ENCODE peak calls at places on chromosomes 3 and 15, in five cellular contexts. I is PC-3, T is HCT116, Q is H9, A is hepatocyte. F is an unnamed sample. For H3K9me3, the result is how much of the 10 kb centered on the place peaks cover.

GRCh38 chr15:78658823-78659222 is 17.8 kb upstream of the CHRNB4 start:
- DNase-seq in Q (no peak), T (no peak), A (no peak), I (no peak), F (no peak)

GRCh38 chr3:36212291-36212690 is 168.0 kb upstream of the STAC start:
- DNase-seq in A (peak), I (peak), Q (no peak), T (no peak), F (no peak)

GRCh38 chr3:12471228-12471627 is 13.1 kb upstream of the TSEN2 start:
- DNase-seq in T (peak), I (peak), Q (no peak), A (peak), F (peak)

GRCh38 chr3:15221574-15222217 is 15.7 kb downstream of the CAPN7 start:
- DNase-seq in T (no peak), I (no peak), Q (no peak), A (no peak), F (no peak)

GRCh38 chr3:51916418-51916817 is 13.3 kb upstream of the IQCF1 start:
- DNase-seq in A (no peak), I (no peak), T (no peak), Q (no peak), F (no peak)

GRCh38 chr3:168671091-168671490 is 575.4 kb upstream of the GOLIM4 start:
- DNase-seq in Q (no peak), I (peak), T (no peak), A (no peak), F (peak)

GRCh38 chr3:186477876-186478275 is 66.3 kb downstream of the CRYGS start:
- DNase-seq in T (no peak), Q (no peak), I (no peak), A (no peak), F (no peak)

GRCh38 chr3:123522666-123523412 is 62.0 kb downstream of the HACD2 start:
- DNase-seq in A (no peak), T (no peak), Q (no peak), I (no peak), F (no peak)

GRCh38 chr3:10445561-10445960 is 59.8 kb downstream of the ATP2B2 start:
- DNase-seq in T (no peak), I (peak), A (no peak), Q (no peak), F (no peak)

GRCh38 chr3:192091831-192092230 is 630.9 kb downstream of the PYDC2 start:
- DNase-seq in Q (no peak), T (no peak), I (peak), A (no peak), F (no peak)

GRCh38 chr3:133301194-133301593 is 98.7 kb upstream of the BFSP2 start:
- DNase-seq in Q (no peak), I (peak), T (no peak), A (no peak), F (no peak)

GRCh38 chr15:101439285-101439919 is 50.1 kb downstream of the PCSK6 start:
- DNase-seq in Q (no peak), I (peak), A (peak), T (no peak), F (no peak)

GRCh38 chr3:48130321-48130881 is 57.8 kb downstream of the CDC25A start:
- DNase-seq in I (no peak), A (peak), T (no peak), Q (no peak), F (no peak)

GRCh38 chr3:50609071-50609742 is 2.4 kb downstream of the CISH start:
- DNase-seq in A (no peak), Q (no peak), T (no peak), I (no peak), F (no peak)

GRCh38 chr15:70775160-70775559 is 11.8 kb upstream of the UACA start:
- DNase-seq in Q (no peak), T (no peak), I (peak), A (no peak), F (peak)

GRCh38 chr15:82139823-82140268 is 94.0 kb upstream of the MEX3B start:
- DNase-seq in A (peak), T (peak), I (peak), Q (no peak), F (no peak)

GRCh38 chr3:134326760-134327593 is 47.3 kb downstream of the AMOTL2 start:
- DNase-seq in A (peak), T (no peak), I (peak), Q (peak), F (peak)

GRCh38 chr3:184300377-184300717 is 1.3 kb downstream of the PSMD2 start:
- DNase-seq in A (no peak), T (no peak), Q (no peak), I (peak), F (peak)

GRCh38 chr3:101823525-101823924 is 25.8 kb upstream of the NFKBIZ start:
- DNase-seq in A (no peak), Q (no peak), T (no peak), I (no peak), F (no peak)

GRCh38 chr3:57518276-57518914 is 25.7 kb downstream of the DNAH12 start:
- DNase-seq in Q (no peak), A (no peak), I (peak), T (peak), F (peak)

DNA sequence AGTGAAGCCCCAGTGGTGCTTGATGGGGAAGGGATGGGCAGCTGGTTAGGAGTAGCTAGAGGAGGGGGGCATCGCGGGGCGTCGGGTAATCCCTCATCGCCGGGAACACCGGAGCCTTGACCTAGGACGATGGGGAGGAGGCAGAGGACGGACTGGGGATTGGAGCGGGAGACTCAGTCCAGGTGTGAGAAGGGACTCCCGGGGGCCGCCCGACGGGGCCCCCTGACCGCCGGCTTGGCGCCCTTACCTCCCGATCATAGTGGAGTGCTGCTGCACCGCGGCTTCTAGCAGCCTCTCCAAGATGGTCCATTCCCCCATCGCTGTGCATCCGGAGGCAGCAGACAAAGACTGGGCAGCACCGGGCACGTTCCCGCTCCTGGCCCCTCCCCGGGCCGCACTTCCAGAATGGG is 622 bp downstream of the GJD2 start:
- DNase-seq in A (no peak), Q (no peak), T (no peak), I (no peak), F (no peak)
- H2AFZ ChIP-seq in A (no peak), Q (no peak), T (no peak), I (no peak), F (no peak)

GRCh38 chr15:27592036-27592725 is 506.9 kb downstream of the OCA2 start:
- DNase-seq in T (no peak), Q (no peak), I (no peak), A (peak), F (no peak)
- H3K9me3 ChIP-seq in T (under half), Q (under half), I (under half), A (under half), F (under half)

GRCh38 chr3:150268426-150269321 is 139.4 kb upstream of the TSC22D2 start:
- DNase-seq in Q (no peak), A (peak), I (peak), T (no peak), F (no peak)

GRCh38 chr3:150269526-150269925 is 138.6 kb upstream of the TSC22D2 start:
- DNase-seq in T (no peak), I (no peak), Q (no peak), A (no peak), F (no peak)

GRCh38 chr3:150274372-150274771 is 133.7 kb upstream of the TSC22D2 start:
- DNase-seq in T (no peak), Q (no peak), A (no peak), I (no peak), F (no peak)

GRCh38 chr3:150271578-150271930 is 136.5 kb upstream of the TSC22D2 start:
- DNase-seq in I (no peak), A (no peak), Q (no peak), T (no peak), F (no peak)

DNA sequence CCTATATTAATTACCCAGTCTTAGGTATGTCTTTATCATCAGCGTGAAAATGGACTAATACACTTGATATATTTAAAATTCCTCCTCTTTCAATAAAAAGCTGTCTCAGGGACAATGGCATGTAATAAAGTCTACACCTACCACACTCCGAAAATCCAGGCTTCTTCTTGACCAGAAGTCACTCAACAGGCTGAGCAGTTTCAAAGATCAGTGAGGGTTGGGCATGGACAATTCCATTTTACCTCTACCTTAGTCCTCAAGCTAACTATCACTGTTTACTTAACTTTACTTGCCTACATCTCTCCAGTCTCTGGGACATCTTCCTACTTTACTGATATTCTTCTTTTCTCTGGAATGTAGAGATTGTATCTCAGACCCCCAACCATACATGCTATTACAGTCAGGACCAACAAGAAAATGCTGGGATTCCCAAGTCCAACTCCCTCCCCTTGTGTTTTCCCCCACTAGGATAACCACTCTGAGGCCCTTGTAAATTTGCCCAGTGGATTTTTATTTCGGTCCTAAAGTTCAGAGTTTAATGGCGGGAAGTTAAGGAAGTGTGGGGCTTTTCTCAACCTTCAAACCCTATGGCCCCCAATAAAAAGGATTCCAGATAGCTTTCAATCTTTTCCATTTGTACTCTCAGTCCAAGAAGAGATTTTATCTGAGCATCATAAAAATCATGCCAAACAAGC is 137.1 kb upstream of the TSC22D2 start:
- DNase-seq in A (no peak), Q (no peak), T (no peak), I (no peak), F (no peak)
- H2AFZ ChIP-seq in A (no peak), Q (no peak), T (no peak), I (no peak), F (no peak)

DNA sequence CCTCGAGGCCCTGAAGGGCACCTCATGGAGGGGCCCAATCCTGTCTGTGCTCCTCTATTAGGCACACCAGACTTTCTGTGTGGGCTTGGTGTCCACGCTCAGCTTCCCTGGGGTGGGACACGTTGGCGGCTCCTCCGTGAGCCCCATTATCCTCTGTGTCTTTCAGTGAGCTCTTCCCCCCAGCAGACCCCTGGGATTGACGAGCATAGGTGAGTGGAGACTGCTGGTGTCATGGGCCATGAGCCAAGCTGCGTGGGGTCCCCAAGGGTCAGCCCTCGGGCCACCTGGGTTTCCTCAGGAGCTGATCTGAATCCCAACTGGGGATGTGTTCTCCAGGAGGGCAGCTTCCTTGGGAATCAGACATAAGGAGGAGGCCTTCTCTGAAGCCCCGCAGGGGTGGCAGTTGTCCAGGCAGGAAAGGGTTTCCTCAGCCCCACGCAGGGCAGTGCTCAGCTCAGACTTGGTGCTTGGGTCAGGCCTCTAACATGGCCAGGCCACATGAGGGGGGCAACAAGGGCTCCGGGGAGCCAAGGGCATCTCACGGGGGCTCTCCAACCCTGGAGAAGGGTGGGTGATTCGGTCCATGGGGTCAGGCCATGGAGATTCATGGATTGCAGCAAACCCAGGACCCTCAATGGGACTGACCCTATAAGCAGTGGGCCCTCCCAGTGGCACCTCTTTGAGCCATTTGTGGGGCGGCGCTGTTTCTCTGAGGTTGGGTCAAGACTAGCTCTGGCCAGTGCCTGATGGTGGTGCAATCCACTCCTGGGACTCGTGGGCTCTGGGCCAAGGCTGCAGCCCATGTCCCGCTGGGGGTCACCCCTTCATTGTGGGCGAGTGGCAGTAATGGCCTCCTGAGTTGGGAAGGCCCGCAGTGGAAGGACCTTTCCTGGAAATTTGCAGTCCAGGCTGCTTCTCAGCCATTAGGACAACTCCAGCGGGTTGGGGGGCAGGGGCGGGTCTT is 222.5 kb downstream of the SNRPN start:
- DNase-seq in Q (no peak), I (no peak), T (no peak), A (peak), F (no peak)
- H3K9me3 ChIP-seq in Q (half or more), I (under half), T (under half), A (under half), F (under half)

DNA sequence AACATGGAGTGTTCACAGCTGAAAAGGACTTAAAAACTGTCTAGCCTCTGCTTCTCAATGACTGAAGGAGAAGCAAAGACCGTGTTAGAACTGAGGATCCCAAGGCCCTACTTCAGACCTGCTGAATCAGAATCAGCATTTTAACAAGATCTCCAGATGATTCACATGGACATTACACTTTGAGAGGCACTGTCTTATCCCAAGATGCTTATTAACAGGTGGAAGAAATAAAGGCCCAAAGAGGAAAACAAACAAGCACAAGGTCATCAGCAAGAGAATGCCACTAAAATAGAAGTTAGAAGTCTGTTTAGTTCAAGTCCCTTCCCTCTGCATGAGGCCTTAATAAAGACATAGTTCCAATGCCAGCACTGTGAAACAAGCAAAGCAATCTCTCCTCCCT is 191.4 kb upstream of the BCL6 start:
- DNase-seq in Q (no peak), A (no peak), T (no peak), I (no peak), F (no peak)
- H2AFZ ChIP-seq in Q (no peak), A (no peak), T (no peak), I (no peak), F (no peak)

GRCh38 chr3:189995129-189995528 is 125.6 kb downstream of the P3H2 start:
- DNase-seq in I (no peak), A (no peak), T (no peak), Q (peak), F (no peak)
- H3K9me3 ChIP-seq in I (under half), A (under half), T (under half), Q (under half), F (under half)

GRCh38 chr3:167163580-167163979 is 216.5 kb downstream of the ZBBX start:
- DNase-seq in Q (no peak), I (no peak), T (no peak), A (no peak), F (no peak)

GRCh38 chr3:167166594-167167253 is 213.4 kb downstream of the ZBBX start:
- DNase-seq in T (no peak), I (no peak), A (no peak), Q (no peak), F (no peak)

GRCh38 chr3:167166012-167166411 is 214.1 kb downstream of the ZBBX start:
- DNase-seq in T (no peak), A (no peak), I (no peak), Q (no peak), F (no peak)

GRCh38 chr3:167167491-167167890 is 212.6 kb downstream of the ZBBX start:
- DNase-seq in T (no peak), Q (no peak), I (no peak), A (no peak), F (no peak)

GRCh38 chr3:167162083-167162482 is 218.0 kb downstream of the ZBBX start:
- DNase-seq in A (no peak), I (no peak), Q (no peak), T (no peak), F (no peak)
- H2AFZ ChIP-seq in A (no peak), I (no peak), Q (no peak), T (no peak), F (no peak)

GRCh38 chr15:26311710-26312236 is 448.6 kb upstream of the ATP10A start:
- DNase-seq in I (no peak), A (no peak), T (no peak), Q (no peak), F (no peak)
- H3K9me3 ChIP-seq in I (under half), A (under half), T (under half), Q (under half), F (under half)

F was measured in PC-9.